ENCODE peak calls at places on chromosomes 3 and 15, in ten cellular contexts. M, F, D, E, V, H, W, K, L and X are unnamed samples.

GRCh38 chr15:28886431-28887343 is 913 bp downstream of the APBA2 start:
- DNase-seq in M (no peak), F (no peak), D (no peak), E (no peak), V (no peak), H (no peak), W (no peak), K (no peak), L (no peak), X (no peak)

GRCh38 chr15:62644874-62645755 is 397.4 kb upstream of the TPM1 start:
- DNase-seq in M (peak; percentile 17), F (no peak), D (peak; percentile 46), E (peak; percentile 24), V (no peak), H (no peak), W (no peak), K (no peak), L (no peak), X (no peak)

GRCh38 chr3:184635126-184635525 is 73.5 kb downstream of the EPHB3 start:
- DNase-seq in M (no peak), F (no peak), D (no peak), E (no peak), V (no peak), H (peak; percentile 53), W (no peak), K (no peak), L (no peak), X (no peak)

GRCh38 chr3:128402998-128403397 is 63.7 kb downstream of the DNAJB8 start:
- DNase-seq in M (no peak), F (no peak), D (no peak), E (no peak), V (no peak), H (no peak), W (no peak), K (no peak), L (no peak), X (no peak)

GRCh38 chr15:37133619-37134018 is 33.3 kb upstream of the MEIS2 start:
- DNase-seq in M (peak; percentile 55), F (no peak), D (peak; percentile 50), E (peak; percentile 61), V (no peak), H (no peak), W (no peak), K (peak; percentile 57), L (no peak), X (peak; percentile 75)

GRCh38 chr3:15305366-15305844 is 27.0 kb downstream of the SH3BP5 start:
- DNase-seq in M (no peak), F (peak; percentile 73), D (no peak), E (peak; percentile 49), V (no peak), H (no peak), W (no peak), K (no peak), L (no peak), X (peak; percentile 87)

GRCh38 chr3:36813320-36813719 is 49.0 kb upstream of the DCLK3 start:
- DNase-seq in M (no peak), F (no peak), D (no peak), E (no peak), V (no peak), H (no peak), W (no peak), K (no peak), L (no peak), X (no peak)

GRCh38 chr3:65128346-65128745 is 440.5 kb upstream of the ADAMTS9 start:
- DNase-seq in M (no peak), F (no peak), D (no peak), E (no peak), V (no peak), H (no peak), W (no peak), K (no peak), L (no peak), X (no peak)

GRCh38 chr3:39124876-39125836 is 17.7 kb downstream of the TTC21A start:
- DNase-seq in M (peak; percentile 40), F (no peak), D (peak; percentile 62), E (peak; percentile 57), V (no peak), H (no peak), W (no peak), K (peak; percentile 56), L (no peak), X (peak; percentile 63)

GRCh38 chr3:39127907-39128303 is 20.4 kb downstream of the TTC21A start:
- DNase-seq in M (no peak), F (no peak), D (no peak), E (no peak), V (no peak), H (no peak), W (no peak), K (no peak), L (no peak), X (no peak)

GRCh38 chr3:39127296-39127906 is 19.9 kb downstream of the TTC21A start:
- DNase-seq in M (no peak), F (no peak), D (no peak), E (no peak), V (no peak), H (no peak), W (no peak), K (no peak), L (no peak), X (no peak)

GRCh38 chr3:39125837-39126500 is 18.5 kb downstream of the TTC21A start:
- DNase-seq in M (no peak), F (no peak), D (peak; percentile 60), E (peak; percentile 39), V (no peak), H (no peak), W (no peak), K (peak; percentile 56), L (no peak), X (peak; percentile 35)

GRCh38 chr3:39126532-39127071 is 19.1 kb downstream of the TTC21A start:
- DNase-seq in M (peak; percentile 61), F (no peak), D (peak; percentile 61), E (peak; percentile 65), V (no peak), H (no peak), W (no peak), K (peak; percentile 73), L (peak; percentile 56), X (peak; percentile 77)
- TF ChIP-seq CTCF in M (peak; percentile 74), F (peak; percentile 64), D (peak; percentile 80), E (peak; percentile 65), V (peak; percentile 80), H (peak; percentile 76), W (peak; percentile 12), K (peak; percentile 67), L (peak; percentile 44), X (peak; percentile 72)

DNA sequence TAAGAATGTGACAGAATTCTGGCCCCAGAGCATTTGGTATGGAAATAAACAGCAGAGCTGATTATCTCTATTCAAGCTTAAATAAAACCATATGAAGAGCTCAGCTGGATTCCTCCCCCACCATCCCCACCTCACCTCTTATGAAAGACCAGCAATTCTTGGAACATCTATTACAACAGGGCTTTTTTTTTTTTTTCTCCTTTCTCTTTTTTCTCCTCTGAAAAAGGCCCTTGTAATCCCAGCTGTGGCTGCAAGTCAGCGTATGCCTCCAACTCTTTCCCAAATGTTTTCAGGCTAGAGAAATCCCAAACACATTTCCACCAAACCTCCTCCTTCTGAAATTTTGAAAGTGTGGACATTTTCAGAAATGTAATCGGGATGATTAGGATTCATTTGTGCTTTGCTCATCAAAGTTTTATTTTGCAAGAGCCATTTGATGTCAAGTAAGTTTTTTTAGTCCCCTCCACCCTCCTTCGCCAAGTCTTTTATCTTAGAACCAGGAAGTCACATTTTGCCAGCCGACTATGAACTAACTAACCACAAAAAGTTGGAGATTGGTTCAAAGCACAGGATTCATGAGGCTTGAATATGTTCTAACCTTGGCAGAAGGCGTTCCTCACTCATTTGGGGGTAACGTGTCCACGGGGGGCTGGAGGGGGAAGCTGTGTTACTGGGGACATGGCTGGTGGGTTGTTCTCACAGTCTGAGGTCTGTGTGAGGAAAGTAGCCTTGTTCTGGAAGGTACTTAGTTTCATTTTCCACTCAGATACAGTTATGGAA is 142.0 kb upstream of the PDZRN3 start:
- DNase-seq in M (peak; percentile 88), F (no peak), D (peak; percentile 97), E (peak; percentile 80), V (peak; percentile 69), H (no peak), W (no peak), K (peak; percentile 80), L (no peak), X (peak; percentile 98)
- H3K4me3 ChIP-seq in M (peak overlapping the region; percentile 5), F (no peak overlapping the region), D (peak overlapping the region; percentile 57), E (peak overlapping the region; percentile 37), V (peak overlapping the region; percentile 26), H (peak overlapping the region; percentile 43), W (no peak overlapping the region), K (no peak overlapping the region), L (no peak overlapping the region), X (peak overlapping the region; percentile 59)

DNA sequence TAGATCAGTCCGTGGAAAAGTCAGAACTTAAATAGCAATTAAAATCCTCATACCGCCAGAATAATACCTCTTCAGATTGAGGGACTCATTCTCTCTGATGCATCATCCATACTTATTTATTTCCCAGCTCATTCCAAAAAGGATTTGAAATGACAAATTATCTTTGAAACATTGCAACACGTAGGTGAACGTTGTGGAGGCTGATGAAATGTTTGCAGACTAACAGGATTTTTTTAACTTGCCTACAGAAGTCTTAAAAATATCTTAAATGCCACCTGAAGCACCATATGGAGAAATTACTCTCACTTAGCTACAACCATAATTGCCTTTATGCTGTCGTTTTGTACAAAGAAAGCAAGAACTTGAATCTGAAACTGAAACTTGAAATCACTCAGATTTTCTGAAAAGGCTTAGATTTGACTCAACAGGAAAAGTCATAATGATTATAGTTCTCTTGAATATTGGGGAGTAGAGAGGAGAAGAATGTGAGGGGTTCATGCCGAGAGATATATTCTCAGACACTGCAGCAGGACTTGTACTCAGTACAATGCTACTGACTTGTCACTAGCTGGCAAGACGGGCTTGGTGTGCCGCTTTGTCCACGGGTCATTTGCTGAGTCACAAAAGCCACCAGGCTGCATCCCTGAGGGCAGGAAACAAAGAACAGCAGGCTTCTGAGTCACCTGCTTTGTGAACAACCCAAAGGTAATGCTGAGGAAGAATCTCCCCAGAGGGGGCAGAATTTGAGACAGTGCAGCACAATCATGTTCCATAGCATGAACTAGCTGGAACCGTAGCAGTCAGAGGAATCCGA is 7.1 kb upstream of the FMN1 start:
- DNase-seq in M (peak; percentile 30), F (peak; percentile 96), D (peak; percentile 12), E (peak; percentile 20), V (no peak), H (no peak), W (peak; percentile 57), K (peak; percentile 43), L (peak; percentile 73), X (peak; percentile 16)
- TF ChIP-seq CTCF in M (peak; percentile 36), F (peak; percentile 51), D (no peak), E (no peak), V (peak; percentile 11), H (no peak), W (no peak), K (peak; percentile 12), L (no peak), X (no peak)

GRCh38 chr3:13451301-13451673 is 28.8 kb upstream of the HDAC11 start:
- DNase-seq in M (no peak), F (no peak), D (no peak), E (peak; percentile 7), V (no peak), H (no peak), W (peak; percentile 41), K (no peak), L (no peak), X (no peak)

GRCh38 chr3:13455644-13456043 is 24.5 kb upstream of the HDAC11 start:
- DNase-seq in M (no peak), F (no peak), D (no peak), E (no peak), V (no peak), H (no peak), W (no peak), K (no peak), L (no peak), X (no peak)

GRCh38 chr3:13457593-13457992 is 22.5 kb upstream of the HDAC11 start:
- DNase-seq in M (no peak), F (no peak), D (no peak), E (no peak), V (no peak), H (no peak), W (no peak), K (no peak), L (no peak), X (no peak)

DNA sequence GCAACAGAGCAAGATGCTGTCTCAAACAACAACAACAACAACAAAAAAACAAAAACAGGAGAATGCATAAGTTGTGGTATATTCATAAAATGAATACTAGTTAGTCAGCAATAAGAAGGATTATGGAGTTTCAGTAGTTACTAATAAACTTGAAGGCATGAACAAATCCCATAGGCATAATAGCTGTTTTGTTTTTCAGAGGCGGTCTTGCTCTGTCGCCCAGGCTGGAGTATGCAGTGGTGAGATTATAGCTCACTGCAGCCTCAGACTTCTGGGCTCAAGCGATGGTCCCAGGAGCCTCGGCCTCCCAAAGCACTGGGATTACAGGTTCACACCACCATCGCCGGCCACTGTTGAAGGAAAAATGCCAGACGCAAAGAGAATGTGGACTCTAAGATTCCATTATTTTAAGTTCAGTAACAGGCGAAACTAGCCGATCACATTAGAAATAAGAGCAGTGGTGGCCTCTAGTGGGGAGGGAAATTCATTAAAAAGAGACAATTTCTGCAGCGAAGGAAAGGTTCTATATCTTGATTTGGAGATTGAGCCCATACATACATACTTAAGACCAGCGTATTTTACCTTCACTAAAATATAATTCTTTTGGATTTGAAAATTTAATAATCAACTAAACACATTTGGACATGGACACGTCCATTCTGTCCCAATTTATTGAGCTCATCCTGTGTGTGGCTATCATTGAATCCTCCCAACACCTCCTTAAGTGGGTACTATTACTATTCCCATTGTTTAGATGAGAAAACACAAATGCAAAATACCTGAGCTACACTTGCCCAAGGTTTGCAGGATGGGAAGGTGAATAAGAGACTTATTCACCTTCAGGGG is 27.4 kb upstream of the HDAC11 start:
- DNase-seq in M (peak; percentile 73), F (peak; percentile 55), D (peak; percentile 60), E (peak; percentile 53), V (peak; percentile 11), H (no peak), W (peak; percentile 44), K (peak; percentile 74), L (peak; percentile 64), X (peak; percentile 72)
- H3K4me3 ChIP-seq in M (no peak overlapping the region), F (peak overlapping the region; percentile 55), D (peak overlapping the region; percentile 42), E (no peak overlapping the region), V (no peak overlapping the region), H (peak overlapping the region; percentile 73), W (peak overlapping the region; percentile 16), K (no peak overlapping the region), L (peak overlapping the region; percentile 55), X (peak overlapping the region; percentile 44)